ENCODE peak calls at places on chromosomes 2 and 18, in nine cellular contexts. Q is astrocyte of the spinal cord, U is prostate gland, O is IMR-90, K is right atrium auricular region, P is HCT116, H is endodermal cell, R is brain microvascular endothelial cell, N is kidney epithelial cell. D is an unnamed sample.

GRCh38 chr2:29760008-29760407 is 161.4 kb downstream of the ALK start:
- DNase-seq in H (no peak), K (no peak), O (no peak), N (no peak), P (no peak), Q (no peak), U (no peak), R (no peak), D (no peak)

GRCh38 chr2:103615706-103616105 is 853.9 kb downstream of the TMEM182 start:
- DNase-seq in U (no peak), P (no peak), N (no peak), O (no peak), K (no peak), Q (no peak), R (no peak), H (no peak), D (no peak)

GRCh38 chr18:37266290-37266689 is 299.3 kb downstream of the CELF4 start:
- DNase-seq in O (no peak), K (no peak), U (no peak), N (no peak), Q (no peak), R (no peak), P (no peak), H (peak), D (no peak)

GRCh38 chr2:150570712-150571111 is 83.2 kb upstream of the RND3 start:
- DNase-seq in R (peak), N (peak), H (no peak), P (no peak), Q (peak), K (no peak), O (peak), U (no peak), D (peak)

GRCh38 chr2:105324732-105325131 is 4.8 kb downstream of the TGFBRAP1 start:
- DNase-seq in Q (peak), P (no peak), K (no peak), H (peak), U (peak), O (peak), R (peak), N (no peak), D (peak)

GRCh38 chr2:201831469-201831868 is 25.1 kb downstream of the CDK15 start:
- DNase-seq in R (peak), P (no peak), H (no peak), K (no peak), N (no peak), U (no peak), O (peak), Q (peak), D (peak)

GRCh38 chr18:74183110-74183509 is 34.8 kb downstream of the TIMM21 start:
- DNase-seq in U (no peak), H (no peak), Q (no peak), K (no peak), R (no peak), O (no peak), N (no peak), P (no peak), D (no peak)

GRCh38 chr18:32301976-32302743 is 112.3 kb downstream of the MEP1B start:
- DNase-seq in N (peak), P (no peak), U (no peak), K (no peak), Q (peak), O (peak), R (peak), H (no peak), D (no peak)

GRCh38 chr18:5895886-5896740 is 791 bp upstream of the TMEM200C start:
- DNase-seq in Q (peak), U (no peak), P (no peak), H (peak), O (peak), N (no peak), R (no peak), K (no peak), D (no peak)

GRCh38 chr18:27109403-27109802 is 75.7 kb downstream of the CHST9 start:
- DNase-seq in Q (no peak), P (no peak), H (no peak), U (no peak), O (no peak), N (no peak), R (no peak), K (no peak), D (no peak)

GRCh38 chr2:151661625-151662024 is 72.7 kb downstream of the NEB start:
- DNase-seq in Q (no peak), K (no peak), O (no peak), N (no peak), U (no peak), H (no peak), P (no peak), R (no peak), D (no peak)

GRCh38 chr2:127083819-127084503 is 23.0 kb downstream of the BIN1 start:
- DNase-seq in R (peak), H (no peak), N (peak), P (no peak), U (peak), K (peak), Q (peak), O (peak), D (peak)

GRCh38 chr2:24628746-24629145 is 137.7 kb downstream of the NCOA1 start:
- DNase-seq in N (no peak), U (no peak), P (no peak), H (no peak), R (no peak), K (no peak), Q (no peak), O (no peak), D (no peak)

GRCh38 chr2:50535971-50536759 is 495.8 kb downstream of the NRXN1 start:
- DNase-seq in Q (peak), O (peak), N (no peak), U (no peak), R (peak), P (peak), H (no peak), K (no peak), D (no peak)

GRCh38 chr2:127092951-127093516 is 13.9 kb downstream of the BIN1 start:
- DNase-seq in Q (no peak), O (no peak), N (no peak), U (no peak), K (no peak), P (no peak), H (no peak), R (no peak), D (no peak)

GRCh38 chr18:40431071-40431998 is 1523.7 kb upstream of the PIK3C3 start:
- DNase-seq in N (no peak), K (no peak), O (no peak), U (no peak), P (no peak), R (no peak), Q (no peak), H (no peak), D (no peak)

GRCh38 chr2:201070966-201071304 is 536 bp downstream of the HYCC2 start:
- DNase-seq in H (no peak), U (no peak), N (no peak), K (no peak), O (no peak), Q (peak), R (no peak), P (no peak), D (no peak)

GRCh38 chr2:55809875-55810620 is 113.5 kb downstream of the EFEMP1 start:
- DNase-seq in R (no peak), P (no peak), Q (no peak), U (peak), K (peak), N (no peak), O (peak), H (no peak), D (no peak)

GRCh38 chr18:43757273-43757672 is 480.0 kb upstream of the SYT4 start:
- DNase-seq in Q (no peak), U (no peak), K (no peak), P (no peak), R (no peak), O (no peak), N (no peak), H (no peak), D (no peak)

GRCh38 chr2:40457846-40458245 is 6.0 kb upstream of the SLC8A1 start:
- DNase-seq in P (no peak), K (no peak), U (no peak), N (no peak), O (no peak), R (peak), Q (peak), H (no peak), D (no peak)
- H3K4me3 ChIP-seq in P (no peak), K (no peak), U (no peak), N (no peak), O (peak), R (no peak), Q (no peak), H (no peak), D (no peak)

DNA sequence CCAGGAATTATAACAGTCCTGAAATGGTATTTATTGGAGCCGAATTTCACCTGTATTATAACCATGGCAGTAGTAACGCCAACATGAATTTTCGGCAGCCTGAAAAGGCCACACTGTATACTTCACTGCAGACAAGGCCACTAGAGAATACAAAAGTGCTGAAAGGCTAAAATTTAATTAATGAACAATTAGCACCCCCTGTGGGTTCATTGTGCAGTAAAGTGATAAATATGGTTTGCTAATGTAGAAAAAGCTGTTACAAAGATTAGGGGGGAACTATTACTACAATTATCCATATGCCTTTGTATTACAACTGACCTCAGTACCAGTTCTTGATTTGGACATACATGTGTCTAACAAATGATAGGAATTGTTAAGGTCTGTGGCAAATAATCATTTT is 116.3 kb downstream of the ZNF521 start:
- DNase-seq in R (no peak), N (no peak), U (no peak), P (no peak), O (no peak), K (no peak), H (no peak), Q (no peak), D (no peak)
- TF ChIP-seq CTCF in R (no peak), N (no peak), U (no peak), P (no peak), O (no peak), K (no peak), H (no peak), Q (no peak), D (no peak)

GRCh38 chr2:38362223-38362622 is 14.8 kb downstream of the ATL2 start:
- DNase-seq in R (no peak), H (no peak), O (no peak), Q (no peak), P (no peak), N (no peak), K (no peak), U (no peak), D (no peak)
- H3K4me3 ChIP-seq in R (no peak), H (no peak), O (no peak), Q (no peak), P (no peak), N (no peak), K (no peak), U (no peak), D (no peak)

DNA sequence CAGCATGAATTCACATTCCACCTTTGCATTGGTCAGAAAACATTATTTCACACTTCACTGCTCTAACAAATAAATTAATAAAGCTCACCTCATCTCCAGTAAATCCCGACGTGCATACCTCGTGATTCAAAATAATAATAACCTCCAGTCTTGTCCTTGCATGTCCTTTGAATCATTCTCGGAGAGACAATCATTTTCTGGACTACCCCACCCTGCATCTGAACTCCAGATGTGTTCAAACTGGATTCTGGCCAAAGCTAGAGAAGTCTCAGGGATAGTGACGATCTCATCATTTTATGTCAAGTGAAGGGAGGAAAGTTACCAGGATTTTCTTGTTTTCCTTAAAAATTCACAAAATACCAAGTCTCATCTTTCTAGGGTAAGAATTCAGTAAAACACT is 189.1 kb downstream of the NCKAP5 start:
- DNase-seq in O (peak), P (no peak), R (no peak), Q (no peak), H (no peak), K (no peak), U (no peak), N (no peak), D (no peak)
- TF ChIP-seq CTCF in O (no peak), P (no peak), R (no peak), Q (no peak), H (no peak), K (no peak), U (no peak), N (no peak), D (no peak)

GRCh38 chr18:77086034-77086433 is 46.5 kb downstream of the MBP start:
- DNase-seq in R (peak), N (no peak), Q (peak), P (no peak), O (peak), U (no peak), K (no peak), H (no peak), D (peak)

GRCh38 chr18:77084757-77085035 is 47.9 kb downstream of the MBP start:
- DNase-seq in O (no peak), P (no peak), U (no peak), Q (no peak), H (no peak), N (no peak), K (no peak), R (no peak), D (no peak)

GRCh38 chr18:77087391-77088141 is 45.0 kb downstream of the MBP start:
- DNase-seq in K (no peak), Q (peak), N (no peak), P (no peak), U (no peak), H (peak), R (no peak), O (no peak), D (no peak)

GRCh38 chr18:77088977-77089795 is 43.4 kb downstream of the MBP start:
- DNase-seq in H (peak), O (no peak), K (no peak), U (no peak), Q (no peak), P (peak), N (no peak), R (no peak), D (no peak)

DNA sequence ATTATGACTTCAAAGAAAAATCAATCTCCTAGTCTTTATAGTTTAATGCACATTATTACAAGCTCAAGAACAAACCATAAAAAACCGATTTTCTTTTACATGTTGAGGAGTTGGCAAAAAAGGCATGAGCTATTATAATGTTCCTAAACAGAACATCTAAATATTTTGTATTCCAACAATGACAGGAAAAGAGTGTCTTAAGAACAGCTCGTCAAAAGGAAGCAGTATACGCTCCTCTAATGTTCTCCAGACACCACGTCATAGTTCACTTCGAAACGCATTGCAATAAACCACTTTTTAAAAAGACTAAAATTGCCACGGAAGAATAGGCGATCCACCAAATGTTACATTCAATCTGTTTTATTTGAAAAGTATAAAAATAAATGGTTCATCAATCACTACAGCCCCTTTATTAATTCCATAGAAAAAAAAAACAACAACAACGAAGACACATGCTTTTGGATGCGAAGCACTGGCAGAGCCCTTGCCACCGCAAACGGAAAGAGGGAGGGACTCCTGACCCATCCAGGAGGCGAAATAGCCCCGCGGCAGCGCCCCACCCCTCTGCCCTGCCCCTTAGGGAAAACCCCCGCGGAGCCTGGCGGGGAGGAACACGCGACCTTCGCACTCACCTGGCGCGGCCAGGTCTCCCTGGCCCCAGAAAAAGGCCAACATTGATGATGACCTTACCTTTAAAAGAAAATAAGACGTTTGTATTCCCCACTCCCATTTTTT is 45.8 kb downstream of the MBP start:
- DNase-seq in P (no peak), R (no peak), O (no peak), K (no peak), Q (no peak), H (peak), N (no peak), U (no peak), D (no peak)
- H3K4me3 ChIP-seq in P (no peak), R (peak), O (no peak), K (peak), Q (peak), H (peak), N (no peak), U (peak), D (peak)

DNA sequence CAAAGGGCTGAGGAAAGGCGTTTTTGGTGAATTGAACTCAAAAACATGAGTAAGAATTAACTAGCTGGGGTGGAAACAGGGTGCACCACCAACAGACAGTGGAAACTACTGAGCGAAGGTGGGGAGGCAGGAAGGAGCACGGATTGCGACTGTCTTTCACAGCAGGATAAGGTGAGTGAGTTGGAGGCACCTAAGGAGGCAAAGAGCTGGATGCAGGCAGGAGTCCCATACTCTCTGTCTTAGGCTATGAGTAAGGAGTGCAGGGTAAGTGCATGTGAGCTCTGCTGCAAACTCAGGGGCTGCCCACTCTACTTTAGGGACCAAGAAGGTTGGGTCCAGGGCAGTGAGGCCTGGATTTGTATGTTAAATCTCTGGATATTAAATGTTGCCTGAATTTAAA is 333.1 kb upstream of the ZNF521 start:
- DNase-seq in Q (no peak), H (no peak), R (no peak), N (no peak), P (no peak), O (no peak), K (no peak), U (no peak), D (no peak)
- TF ChIP-seq CTCF in Q (no peak), H (no peak), R (no peak), N (no peak), P (no peak), O (no peak), K (no peak), U (no peak), D (no peak)

DNA sequence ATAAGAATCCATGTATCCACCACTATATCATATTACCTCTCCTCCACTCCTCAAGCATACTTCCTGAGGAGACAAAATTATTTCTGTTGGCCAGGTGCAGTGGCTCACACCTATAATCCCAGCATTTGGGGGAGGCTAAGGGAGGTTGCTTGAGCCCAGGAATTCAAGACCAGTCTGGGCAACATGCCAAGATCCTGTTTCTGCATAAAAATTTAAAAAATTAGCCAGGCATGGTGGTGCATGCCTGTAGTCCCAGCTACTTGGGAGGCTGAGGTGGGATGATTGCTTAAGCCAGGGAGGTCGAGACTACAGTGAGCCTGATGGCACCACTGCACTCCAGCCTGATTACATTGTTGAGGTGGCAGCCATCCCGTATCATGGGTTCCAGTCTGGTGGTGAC is 9.2 kb downstream of the INHA start:
- DNase-seq in K (no peak), P (no peak), Q (no peak), U (no peak), O (no peak), R (no peak), N (no peak), H (no peak), D (no peak)
- H3K4me3 ChIP-seq in K (no peak), P (no peak), Q (no peak), U (no peak), O (no peak), R (no peak), N (no peak), H (no peak), D (no peak)

D was measured in AG09309.